ENCODE peak calls at places on chromosomes 1 and 21, in five cellular contexts. M, V, D, Y and W are unnamed samples.

GRCh38 chr1:235043234-235043633 is 85.4 kb downstream of the TOMM20 start:
- DNase-seq in Y (no peak), V (no peak), M (no peak), D (no peak), W (no peak)

GRCh38 chr1:112714313-112715263 is 544 bp downstream of the PPM1J start:
- DNase-seq in V (no peak), M (peak), Y (no peak), D (no peak), W (peak)

GRCh38 chr1:247681288-247681897 is 1.9 kb upstream of the OR13G1 start:
- DNase-seq in D (no peak), M (peak), Y (peak), V (peak), W (peak)

GRCh38 chr1:111219466-111220286 is 7.8 kb upstream of the CHI3L2 start:
- DNase-seq in D (peak), Y (no peak), M (no peak), V (no peak), W (no peak)

GRCh38 chr1:81812712-81813111 is 12.0 kb downstream of the ADGRL2 start:
- DNase-seq in M (no peak), Y (no peak), D (no peak), V (no peak), W (no peak)

GRCh38 chr1:1759456-1760344 is 18.6 kb downstream of the NADK start:
- DNase-seq in V (no peak), D (no peak), M (no peak), Y (no peak), W (peak)

GRCh38 chr1:241592273-241592958 is 47.8 kb downstream of the CHML start:
- DNase-seq in D (peak), M (no peak), V (peak), Y (no peak), W (no peak)

GRCh38 chr1:51484591-51484990 is 34.5 kb downstream of the EPS15 start:
- DNase-seq in M (no peak), D (no peak), Y (no peak), V (no peak), W (no peak)

GRCh38 chr1:168465942-168466702 is 77.7 kb downstream of the XCL2 start:
- DNase-seq in V (no peak), D (peak), Y (peak), M (no peak), W (peak)

GRCh38 chr1:199759268-199759724 is 268.2 kb upstream of the NR5A2 start:
- DNase-seq in D (no peak), M (no peak), V (peak), Y (no peak), W (no peak)

GRCh38 chr1:15911141-15911540 is 63.6 kb downstream of the SPEN start:
- DNase-seq in D (no peak), V (no peak), M (no peak), Y (no peak), W (no peak)

GRCh38 chr1:43000271-43000670 is 41.6 kb upstream of the SLC2A1 start:
- DNase-seq in M (no peak), V (no peak), Y (no peak), D (no peak), W (no peak)

GRCh38 chr1:54253480-54253879 is 53.5 kb downstream of the MRPL37 start:
- DNase-seq in D (no peak), M (no peak), V (peak), Y (no peak), W (no peak)

GRCh38 chr1:2986549-2987305 is 34.5 kb upstream of the ACTRT2 start:
- DNase-seq in V (no peak), Y (no peak), M (no peak), D (no peak), W (no peak)

GRCh38 chr1:65939636-65940035 is 146.9 kb downstream of the PDE4B start:
- DNase-seq in D (no peak), V (no peak), Y (no peak), M (no peak), W (no peak)

GRCh38 chr1:6924891-6925290 is 139.6 kb downstream of the CAMTA1 start:
- DNase-seq in Y (no peak), M (no peak), D (no peak), V (no peak), W (no peak)

GRCh38 chr1:45493116-45493697 is 2.2 kb upstream of the TESK2 start:
- DNase-seq in M (peak), D (no peak), V (peak), Y (peak), W (peak)

GRCh38 chr1:61504840-61505239 is 220.1 kb downstream of the TM2D1 start:
- DNase-seq in V (no peak), Y (no peak), D (no peak), M (no peak), W (no peak)

GRCh38 chr1:6041432-6042062 is 4.1 kb upstream of the KCNAB2 start:
- DNase-seq in V (no peak), Y (no peak), M (peak), D (no peak), W (peak)

GRCh38 chr1:1040004-1040991 is 20.4 kb downstream of the AGRN start:
- DNase-seq in D (no peak), V (peak), Y (no peak), M (peak), W (peak)

GRCh38 chr1:23664837-23665795 is 26.5 kb upstream of the RPL11 start:
- DNase-seq in D (peak), Y (peak), V (peak), M (no peak), W (peak)

GRCh38 chr1:54314691-54315455 is 91.3 kb downstream of the SSBP3 start:
- DNase-seq in V (no peak), D (no peak), M (no peak), Y (no peak), W (no peak)

GRCh38 chr21:43809853-43810504 is 20.6 kb downstream of the RRP1 start:
- DNase-seq in M (no peak), Y (no peak), V (no peak), D (no peak), W (no peak)

GRCh38 chr21:43207043-43207315 is 38.2 kb downstream of the CRYAA start:
- DNase-seq in D (no peak), M (no peak), V (no peak), Y (no peak), W (no peak)

GRCh38 chr1:211548321-211549091 is 30.5 kb downstream of the SLC30A1 start:
- DNase-seq in Y (no peak), M (no peak), V (no peak), D (no peak), W (peak)

GRCh38 chr1:174040387-174040786 is 18.2 kb upstream of the RC3H1 start:
- DNase-seq in M (no peak), D (no peak), Y (no peak), V (peak), W (peak)

GRCh38 chr1:204254031-204254661 is 40.4 kb upstream of the GOLT1A start:
- DNase-seq in D (no peak), M (no peak), Y (peak), V (no peak), W (no peak)

GRCh38 chr1:226761322-226761721 is 22.2 kb upstream of the ITPKB start:
- DNase-seq in D (no peak), V (no peak), Y (no peak), M (no peak), W (no peak)

GRCh38 chr1:153678519-153679336 is at the start of gene NPR1:
- DNase-seq in D (no peak), M (peak), Y (no peak), V (no peak), W (peak)

GRCh38 chr1:170247751-170248521 is 102.2 kb downstream of the NTMT2 start:
- DNase-seq in V (no peak), M (no peak), D (peak), Y (no peak), W (no peak)

GRCh38 chr1:12144236-12144635 is 22.6 kb upstream of the TNFRSF1B start:
- DNase-seq in M (no peak), V (no peak), Y (no peak), D (no peak), W (no peak)

GRCh38 chr1:118791094-118791691 is 196.9 kb downstream of the TBX15 start:
- DNase-seq in D (no peak), M (no peak), V (no peak), Y (no peak), W (no peak)

GRCh38 chr1:62693123-62693522 is 4.9 kb upstream of the DOCK7 start:
- DNase-seq in Y (no peak), D (no peak), M (no peak), V (no peak), W (no peak)

GRCh38 chr1:117653195-117653594 is 47.3 kb downstream of the TENT5C start:
- DNase-seq in Y (no peak), V (no peak), M (no peak), D (no peak), W (no peak)

GRCh38 chr1:155569988-155570592 is 7.5 kb upstream of the ASH1L start:
- DNase-seq in D (no peak), Y (no peak), M (no peak), V (no peak), W (peak)

GRCh38 chr1:154155282-154155681 is 409 bp upstream of the NUP210L start:
- DNase-seq in Y (no peak), D (no peak), V (no peak), M (no peak), W (no peak)

GRCh38 chr1:160346953-160347352 is 3.8 kb downstream of the NCSTN start:
- DNase-seq in D (peak), Y (no peak), V (no peak), M (no peak), W (no peak)

GRCh38 chr1:202165267-202165941 is 5.0 kb upstream of the PTPN7 start:
- DNase-seq in V (no peak), D (no peak), M (no peak), Y (no peak), W (peak)

GRCh38 chr1:202168861-202169260 is 8.5 kb upstream of the PTPN7 start:
- DNase-seq in V (no peak), D (no peak), Y (no peak), M (no peak), W (no peak)

GRCh38 chr1:202164271-202165037 is 4.1 kb upstream of the PTPN7 start:
- DNase-seq in Y (no peak), D (peak), M (no peak), V (no peak), W (peak)

GRCh38 chr1:202163281-202164270 is 3.2 kb upstream of the PTPN7 start:
- DNase-seq in V (no peak), Y (no peak), D (no peak), M (no peak), W (no peak)

GRCh38 chr1:202165942-202166843 is 5.8 kb upstream of the PTPN7 start:
- DNase-seq in V (no peak), D (no peak), M (no peak), Y (no peak), W (peak)
- H2AFZ ChIP-seq in V (no peak), D (no peak), M (no peak), Y (no peak), W (peak)

GRCh38 chr1:64073705-64074104 is 129.7 kb upstream of the UBE2U start:
- DNase-seq in V (no peak), Y (no peak), M (no peak), D (no peak), W (no peak)

GRCh38 chr1:64082459-64082858 is 121.0 kb upstream of the UBE2U start:
- DNase-seq in D (no peak), M (no peak), Y (no peak), V (no peak), W (no peak)

GRCh38 chr1:64080947-64081562 is 122.4 kb upstream of the UBE2U start:
- DNase-seq in Y (no peak), D (no peak), M (no peak), V (no peak), W (no peak)

GRCh38 chr1:64074767-64075166 is 128.7 kb upstream of the UBE2U start:
- DNase-seq in D (no peak), V (no peak), M (no peak), Y (no peak), W (no peak)

DNA sequence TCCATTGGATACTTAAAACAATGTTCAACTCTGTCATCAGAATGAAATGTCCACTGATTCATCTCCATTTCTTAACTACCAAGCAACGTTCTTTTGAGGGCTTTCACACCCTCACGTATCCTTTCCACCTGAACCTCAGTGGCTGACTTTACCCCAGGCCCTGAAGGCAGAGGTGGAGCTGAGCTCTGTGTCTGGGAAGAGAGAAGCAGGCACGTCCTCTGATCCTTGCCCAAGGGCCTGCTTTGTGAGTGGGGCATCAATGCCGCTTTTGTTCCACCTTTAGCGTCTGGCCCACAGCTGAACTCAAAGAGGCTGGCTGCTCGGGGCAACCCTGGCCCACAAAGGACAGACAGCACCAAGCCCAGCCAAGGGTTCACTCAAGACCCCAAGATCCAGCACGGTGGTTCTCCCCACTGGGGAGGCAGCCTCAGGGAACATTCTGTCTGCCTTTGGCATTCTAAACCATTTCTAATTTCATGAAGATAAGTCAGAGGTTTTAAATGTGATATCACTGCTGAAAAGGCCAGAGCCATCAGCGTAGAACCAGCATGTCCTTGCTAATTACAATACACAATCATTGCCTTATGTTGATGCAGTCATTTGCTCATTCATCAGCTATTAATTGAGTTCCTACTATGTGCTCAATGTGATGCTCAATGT is 126.0 kb upstream of the UBE2U start:
- DNase-seq in V (no peak), D (no peak), Y (no peak), M (no peak), W (no peak)
- TF ChIP-seq ATF3 in V (no peak), D (no peak), Y (no peak), M (no peak), W (no peak)

GRCh38 chr1:31954607-31955283 is 16.6 kb upstream of the PTP4A2 start:
- DNase-seq in M (peak), D (no peak), Y (peak), V (peak), W (peak)
- H2AFZ ChIP-seq in M (peak), D (peak), Y (peak), V (no peak), W (peak)

DNA sequence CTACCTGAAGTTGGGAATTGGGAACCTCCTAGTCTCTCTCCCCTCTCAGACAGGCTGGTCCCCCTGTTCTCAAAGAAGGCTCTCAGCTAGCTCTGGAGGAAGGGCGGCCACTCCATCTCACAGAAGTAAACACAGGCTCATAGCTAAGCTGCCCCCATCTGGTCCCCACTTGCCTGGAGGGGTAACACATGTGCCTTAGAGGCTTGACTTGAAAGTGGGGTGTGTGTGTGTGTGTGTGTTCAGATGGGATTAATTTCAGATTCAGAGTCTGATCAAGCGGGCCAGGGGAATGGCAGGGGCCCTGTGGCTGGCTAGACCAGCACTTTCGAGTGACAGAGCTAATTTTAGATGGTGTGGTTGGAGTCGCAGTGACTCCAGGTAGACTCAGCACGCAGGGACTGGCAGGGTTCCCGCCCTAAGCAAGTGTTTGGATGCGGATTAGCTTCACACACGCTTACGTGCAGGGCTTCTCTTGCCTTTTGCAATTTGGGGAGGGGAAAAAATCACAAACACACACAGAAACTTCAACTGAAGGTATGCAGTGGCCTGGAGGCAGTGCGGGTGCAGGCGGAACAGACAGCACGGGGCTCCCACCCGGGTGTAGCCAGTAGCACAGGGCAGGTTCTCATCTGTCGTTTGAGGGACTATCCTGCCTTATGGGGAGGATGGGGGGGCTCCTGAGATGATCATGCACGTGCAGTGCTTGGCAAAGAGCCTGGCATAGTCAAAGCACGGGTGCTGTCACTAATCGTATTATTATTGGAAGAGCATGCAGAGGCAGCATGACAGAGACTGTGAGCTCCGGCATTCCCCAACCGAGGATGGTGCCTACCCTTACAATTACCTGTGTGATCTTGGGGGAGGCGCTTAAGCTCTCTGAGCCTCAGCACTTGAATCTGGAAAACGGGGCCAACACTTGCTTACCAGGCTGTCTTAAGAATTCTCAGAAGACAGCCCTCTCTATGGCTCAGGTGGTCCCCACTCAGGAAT is 1.3 kb downstream of the EDN2 start:
- DNase-seq in M (no peak), D (no peak), V (no peak), Y (no peak), W (no peak)
- TF ChIP-seq ATF3 in M (no peak), D (no peak), V (no peak), Y (no peak), W (no peak)

DNA sequence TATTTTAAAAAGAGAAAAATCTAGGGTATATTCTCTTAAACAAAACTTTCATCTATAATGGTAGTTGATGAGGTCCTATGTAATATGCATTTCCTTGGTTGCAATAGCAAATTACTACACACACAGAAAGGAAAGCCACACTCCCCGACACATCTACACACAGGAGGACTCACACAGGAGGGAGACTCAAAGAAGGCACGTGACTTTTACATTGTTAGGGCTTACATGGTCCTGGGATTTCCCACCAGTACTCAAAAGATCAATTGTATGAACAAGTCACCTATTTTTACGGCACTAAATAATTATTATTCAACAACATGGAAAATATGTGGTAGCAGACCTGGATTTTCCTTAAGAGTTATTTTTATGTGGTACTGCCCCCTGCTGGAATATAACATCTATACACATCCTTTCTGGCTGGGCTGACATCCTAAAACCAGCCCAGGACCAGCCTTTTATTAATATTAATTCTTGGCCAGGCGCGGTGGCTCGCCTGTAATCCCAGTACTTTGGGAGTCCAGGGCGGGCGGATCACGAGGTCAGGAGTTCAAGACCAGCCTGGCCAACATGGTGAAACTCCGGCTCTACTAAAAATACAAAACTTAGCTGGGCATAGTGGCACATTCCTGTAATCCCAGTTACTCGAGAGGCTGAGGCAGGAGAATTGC is 33.9 kb upstream of the LGALS8 start:
- DNase-seq in V (peak), Y (peak), D (peak), M (no peak), W (peak)
- H2AFZ ChIP-seq in V (no peak), Y (no peak), D (no peak), M (no peak), W (no peak)

DNA sequence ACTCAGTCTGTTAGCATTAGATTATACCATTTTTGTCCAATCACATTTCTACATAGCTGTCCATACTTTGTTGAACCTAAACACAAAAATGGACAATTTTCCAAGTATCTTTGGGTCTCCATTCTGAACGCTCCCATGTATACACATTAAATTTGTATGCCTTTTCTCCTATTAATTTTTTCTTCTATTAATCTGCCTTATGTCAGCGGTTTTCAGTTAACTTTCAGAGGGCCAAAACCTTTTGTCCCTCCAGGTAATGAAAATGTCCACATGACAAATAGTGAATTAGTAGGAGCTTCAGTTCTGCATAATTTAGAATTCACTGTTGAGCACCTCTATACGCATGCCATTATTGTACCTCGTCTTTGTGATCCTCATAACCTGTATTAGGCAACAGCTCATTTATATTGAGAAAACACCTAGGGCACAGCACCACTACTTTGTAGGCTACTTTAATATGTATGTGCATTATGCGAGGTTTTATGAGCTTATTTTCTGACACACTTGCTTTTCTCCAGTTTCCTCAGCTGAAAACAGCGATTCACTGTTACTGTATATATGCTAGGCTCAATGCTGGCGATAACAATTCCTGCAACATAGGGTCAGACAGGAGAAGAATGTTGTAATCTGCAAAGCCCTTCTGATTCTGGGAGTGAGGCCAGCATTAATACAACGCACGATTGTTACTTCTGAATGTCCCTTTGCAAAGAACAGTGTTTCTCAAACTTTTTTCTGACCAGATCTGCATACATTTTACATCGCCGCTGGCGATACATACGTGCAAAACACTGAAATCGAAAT is 1.1 kb upstream of the ABCD3 start:
- DNase-seq in Y (peak), M (no peak), D (no peak), V (no peak), W (peak)
- TF ChIP-seq ATF3 in Y (no peak), M (no peak), D (no peak), V (no peak), W (no peak)